ENCODE peak calls at places on chromosomes 4 and X, in ten cellular contexts. O is body of pancreas, I is heart left ventricle, B is prostate gland, Q is right lobe of liver, J is breast epithelium, L is ovary, W is A549, A is HCT116, V is H1. M is an unnamed sample.

GRCh38 chr4:143252478-143252877 is 67.8 kb downstream of the USP38 start:
- DNase-seq in O (no peak), I (no peak), B (no peak), Q (no peak), J (no peak), L (no peak), W (no peak), A (no peak), V (no peak), M (no peak)

GRCh38 chrX:13087322-13088154 is 43.1 kb upstream of the FAM9C start:
- DNase-seq in O (no peak), I (no peak), B (no peak), Q (no peak), J (no peak), L (no peak), W (no peak), A (no peak), V (no peak), M (no peak)

GRCh38 chr4:112895785-112896184 is 153.7 kb upstream of the ANK2 start:
- DNase-seq in O (no peak), I (no peak), B (no peak), Q (no peak), J (no peak), L (no peak), W (no peak), A (no peak), V (no peak), M (no peak)

GRCh38 chrX:150582338-150582948 is 14.0 kb downstream of the MTM1 start:
- DNase-seq in O (no peak), I (no peak), B (no peak), Q (no peak), J (no peak), L (no peak), W (no peak), A (no peak), V (no peak), M (no peak)

GRCh38 chr4:169332595-169332994 is 61.8 kb upstream of the SH3RF1 start:
- DNase-seq in O (no peak), I (no peak), B (no peak), Q (no peak), J (no peak), L (no peak), W (no peak), A (no peak), V (no peak), M (no peak)

GRCh38 chr4:3310301-3311094 is 17.7 kb downstream of the RGS12 start:
- DNase-seq in O (no peak), I (no peak), B (no peak), Q (peak; percentile 52), J (no peak), L (no peak), W (no peak), A (no peak), V (no peak), M (no peak)

GRCh38 chr4:147581601-147582350 is 35.4 kb upstream of the TMEM184C start:
- DNase-seq in O (no peak), I (no peak), B (no peak), Q (no peak), J (no peak), L (no peak), W (no peak), A (no peak), V (peak; percentile 13), M (no peak)

GRCh38 chrX:40778861-40779575 is 43.7 kb upstream of the MED14 start:
- DNase-seq in O (no peak), I (no peak), B (peak; percentile 20), Q (no peak), J (no peak), L (no peak), W (no peak), A (peak; percentile 36), V (no peak), M (no peak)

DNA sequence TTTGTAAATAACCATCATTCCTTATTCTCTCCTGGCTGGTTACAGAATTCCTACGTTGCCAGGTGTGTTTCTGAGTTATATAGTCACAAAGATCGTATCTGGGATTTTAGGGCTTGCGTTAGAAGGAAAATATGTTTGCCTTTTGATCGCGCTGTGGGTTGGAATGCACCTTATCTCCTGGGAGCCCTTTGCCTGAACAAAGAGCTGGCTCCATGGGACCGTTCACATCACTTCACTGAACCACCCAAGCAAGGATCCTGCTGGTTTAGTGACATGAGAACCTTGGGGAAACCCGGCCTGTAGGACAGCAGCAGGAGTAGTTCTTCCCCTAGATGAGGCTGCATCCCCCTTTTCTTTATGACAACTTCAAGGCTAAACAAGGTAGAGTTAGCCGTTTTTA is 51.6 kb downstream of the RS1 start:
- DNase-seq in O (peak; percentile 49), I (no peak), B (peak; percentile 14), Q (no peak), J (no peak), L (no peak), W (no peak), A (no peak), V (no peak), M (no peak)
- H3K4me1 ChIP-seq in O (peaks cover 61% of the 10 kb centered on the region), I (no peaks in the 10 kb centered on the region), B (no peaks in the 10 kb centered on the region), Q (no peaks in the 10 kb centered on the region), J (no peaks in the 10 kb centered on the region), L (no peaks in the 10 kb centered on the region), W (peaks cover 20% of the 10 kb centered on the region), A (peaks cover 7% of the 10 kb centered on the region), V (no peaks in the 10 kb centered on the region), M (no peaks in the 10 kb centered on the region)

DNA sequence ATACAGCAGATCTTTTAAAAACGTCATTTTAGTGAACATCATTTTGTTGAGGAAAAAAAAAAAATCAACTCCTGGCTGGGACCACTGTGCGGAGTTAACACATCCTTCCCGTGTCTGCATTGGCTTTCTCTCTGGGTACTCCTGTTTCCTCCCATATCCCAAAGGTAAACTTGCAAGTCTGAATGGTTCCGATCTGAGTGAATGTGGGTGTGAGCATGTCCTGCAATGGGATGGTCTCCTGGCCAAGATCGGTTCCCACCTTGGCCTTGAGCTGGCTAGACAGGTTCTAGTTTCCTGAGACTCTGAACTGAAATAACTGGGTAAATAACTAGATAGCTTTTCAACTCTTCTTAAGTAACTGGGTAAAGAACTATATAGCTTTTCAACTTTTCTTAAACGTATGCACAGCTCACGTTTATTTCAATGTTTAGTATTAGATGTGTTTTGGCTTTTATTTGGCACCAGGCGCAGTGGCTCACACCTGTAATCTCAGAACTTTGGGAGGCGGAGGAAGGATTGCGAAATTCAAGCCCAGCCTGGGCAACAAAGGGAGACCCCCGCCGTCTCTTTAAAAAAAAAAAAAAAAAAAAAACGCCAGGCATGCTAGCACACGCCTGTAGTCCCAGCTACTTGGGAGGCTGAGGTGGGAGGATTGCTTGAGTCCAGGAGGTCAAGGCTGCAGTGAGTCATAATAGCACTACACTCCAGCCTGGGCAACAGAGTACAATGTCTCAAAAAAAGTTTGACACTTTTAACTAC is 14.0 kb downstream of the RBMX start:
- DNase-seq in O (peak; percentile 5), I (no peak), B (no peak), Q (no peak), J (no peak), L (peak; percentile 43), W (no peak), A (no peak), V (no peak), M (peak; percentile 31)
- TF ChIP-seq POLR2A in O (no peak), I (no peak), B (no peak), Q (no peak), J (no peak), L (no peak), W (no peak), A (no peak), V (peak; percentile 78), M (no peak)

DNA sequence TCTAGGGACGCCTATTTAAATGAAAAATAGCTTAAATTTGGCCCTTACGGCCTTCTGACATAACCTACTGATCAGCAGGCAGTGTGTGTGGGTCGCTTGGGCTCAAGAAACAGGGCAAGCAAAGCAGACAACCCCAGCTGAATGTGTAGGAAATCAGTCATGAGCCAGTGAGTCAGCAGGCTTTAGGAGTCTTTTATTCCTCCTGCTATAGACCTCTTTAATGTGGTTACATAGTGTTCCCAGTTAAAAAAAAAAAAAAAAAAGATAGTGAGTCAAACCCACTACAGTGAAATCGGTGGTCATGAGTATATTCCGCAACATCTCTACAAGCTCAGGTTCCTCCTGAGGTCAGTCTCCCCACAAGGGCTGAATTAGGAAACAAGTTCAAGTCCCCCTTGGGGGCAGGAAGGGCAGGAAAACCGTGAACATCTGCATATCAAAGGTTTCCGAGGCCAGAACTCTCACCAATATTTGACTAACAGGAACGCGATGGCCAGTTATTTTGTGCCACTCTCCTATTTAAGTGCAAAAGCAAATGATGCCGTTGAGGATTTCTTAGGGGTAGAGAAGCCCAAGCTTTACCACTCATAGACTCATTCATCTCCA is 32.7 kb downstream of the ACSL1 start:
- DNase-seq in O (peak; percentile 63), I (no peak), B (peak; percentile 71), Q (no peak), J (no peak), L (no peak), W (no peak), A (peak; percentile 63), V (no peak), M (peak; percentile 37)
- H3K4me1 ChIP-seq in O (peaks cover 29% of the 10 kb centered on the region), I (peaks cover 54% of the 10 kb centered on the region), B (peaks cover 6% of the 10 kb centered on the region), Q (no peaks in the 10 kb centered on the region), J (no peaks in the 10 kb centered on the region), L (no peaks in the 10 kb centered on the region), W (peaks cover 10% of the 10 kb centered on the region), A (peaks cover 5% of the 10 kb centered on the region), V (peaks cover 4% of the 10 kb centered on the region), M (no peaks in the 10 kb centered on the region)

GRCh38 chr4:48778431-48779094 is 1.5 kb downstream of the FRYL start:
- DNase-seq in O (no peak), I (no peak), B (no peak), Q (no peak), J (no peak), L (no peak), W (no peak), A (no peak), V (no peak), M (no peak)

GRCh38 chr4:48779998-48780866 is at the start of gene FRYL:
- DNase-seq in O (peak; percentile 100), I (peak; percentile 100), B (peak; percentile 100), Q (peak; percentile 100), J (peak; percentile 99), L (peak; percentile 99), W (peak; percentile 73), A (peak; percentile 99), V (peak; percentile 96), M (peak; percentile 100)

GRCh38 chr4:48780867-48781219 is 764 bp upstream of the FRYL start:
- DNase-seq in O (peak; percentile 63), I (no peak), B (peak; percentile 43), Q (peak; percentile 63), J (no peak), L (no peak), W (no peak), A (no peak), V (no peak), M (no peak)

GRCh38 chr4:48777739-48778138 is 2.3 kb downstream of the FRYL start:
- DNase-seq in O (no peak), I (no peak), B (no peak), Q (no peak), J (no peak), L (no peak), W (no peak), A (no peak), V (no peak), M (peak; percentile 23)

GRCh38 chr4:48779095-48779997 is 733 bp downstream of the FRYL start:
- DNase-seq in O (peak; percentile 67), I (peak; percentile 79), B (peak; percentile 49), Q (peak; percentile 70), J (peak; percentile 62), L (peak; percentile 76), W (peak; percentile 23), A (no peak), V (peak; percentile 80), M (peak; percentile 59)
- TF ChIP-seq POLR2A in O (peak; percentile 49), I (no peak), B (no peak), Q (peak; percentile 15), J (no peak), L (no peak), W (peak; percentile 29), A (no peak), V (peak; percentile 69), M (no peak)

GRCh38 chr4:152110780-152111179 is 350.0 kb upstream of the GATB start:
- DNase-seq in O (no peak), I (no peak), B (no peak), Q (no peak), J (no peak), L (no peak), W (no peak), A (no peak), V (no peak), M (no peak)
- H3K4me1 ChIP-seq in O (no peaks in the 10 kb centered on the region), I (peaks cover 47% of the 10 kb centered on the region), B (no peaks in the 10 kb centered on the region), Q (no peaks in the 10 kb centered on the region), J (no peaks in the 10 kb centered on the region), L (no peaks in the 10 kb centered on the region), W (peaks cover 14% of the 10 kb centered on the region), A (peaks cover 10% of the 10 kb centered on the region), V (no peaks in the 10 kb centered on the region), M (peaks cover 9% of the 10 kb centered on the region)